ENCODE peak calls at places on chromosomes 3 and 15, in four cellular contexts. E is GM10248, F is fibroblast of pulmonary artery, H is psoas muscle. Z is an unnamed sample.

GRCh38 chr3:129893616-129894070 is at the start of gene TMCC1:
- DNase-seq in F (peak), E (peak), H (peak), Z (peak)

GRCh38 chr3:116423945-116424344 is 21.3 kb downstream of the LSAMP start:
- DNase-seq in F (no peak), E (no peak), H (no peak), Z (no peak)

GRCh38 chr3:117243657-117244056 is 534.1 kb downstream of the TUSC7 start:
- DNase-seq in E (no peak), H (no peak), F (no peak), Z (no peak)

GRCh38 chr3:49339593-49339946 is 283 bp downstream of the USP4 start:
- DNase-seq in F (no peak), E (no peak), H (peak), Z (no peak)

GRCh38 chr15:79680721-79681120 is 216.1 kb downstream of the MTHFS start:
- DNase-seq in E (peak), H (no peak), F (peak), Z (peak)

GRCh38 chr3:193665370-193665989 is 72.5 kb downstream of the OPA1 start:
- DNase-seq in H (no peak), E (no peak), F (peak), Z (no peak)

GRCh38 chr3:10753964-10754363 is 62.1 kb upstream of the SLC6A11 start:
- DNase-seq in H (peak), E (peak), F (peak), Z (no peak)

GRCh38 chr3:150447631-150448465 is 39.8 kb downstream of the TSC22D2 start:
- DNase-seq in E (no peak), F (no peak), H (no peak), Z (no peak)

GRCh38 chr3:58098531-58098930 is 90.3 kb downstream of the FLNB start:
- DNase-seq in H (no peak), F (no peak), E (no peak), Z (no peak)

GRCh38 chr15:63466378-63467192 is 37.8 kb upstream of the USP3 start:
- DNase-seq in H (no peak), F (peak), E (peak), Z (peak)

GRCh38 chr3:188881954-188882641 is 289.7 kb upstream of the TPRG1 start:
- DNase-seq in E (no peak), H (no peak), F (peak), Z (no peak)

GRCh38 chr3:25033407-25034029 is 394.5 kb upstream of the RARB start:
- DNase-seq in H (peak), E (peak), F (peak), Z (peak)

GRCh38 chr3:21531909-21532308 is 219.1 kb downstream of the ZNF385D start:
- DNase-seq in F (no peak), H (no peak), E (no peak), Z (no peak)

GRCh38 chr3:120460862-120461261 is 10.1 kb upstream of the FSTL1 start:
- DNase-seq in F (no peak), E (no peak), H (no peak), Z (no peak)

GRCh38 chr15:58731756-58732535 is 17.6 kb downstream of the ADAM10 start:
- DNase-seq in F (peak), E (no peak), H (no peak), Z (no peak)

GRCh38 chr3:72848703-72849081 is 447 bp upstream of the SHQ1 start:
- DNase-seq in E (peak), H (no peak), F (peak), Z (peak)

DNA sequence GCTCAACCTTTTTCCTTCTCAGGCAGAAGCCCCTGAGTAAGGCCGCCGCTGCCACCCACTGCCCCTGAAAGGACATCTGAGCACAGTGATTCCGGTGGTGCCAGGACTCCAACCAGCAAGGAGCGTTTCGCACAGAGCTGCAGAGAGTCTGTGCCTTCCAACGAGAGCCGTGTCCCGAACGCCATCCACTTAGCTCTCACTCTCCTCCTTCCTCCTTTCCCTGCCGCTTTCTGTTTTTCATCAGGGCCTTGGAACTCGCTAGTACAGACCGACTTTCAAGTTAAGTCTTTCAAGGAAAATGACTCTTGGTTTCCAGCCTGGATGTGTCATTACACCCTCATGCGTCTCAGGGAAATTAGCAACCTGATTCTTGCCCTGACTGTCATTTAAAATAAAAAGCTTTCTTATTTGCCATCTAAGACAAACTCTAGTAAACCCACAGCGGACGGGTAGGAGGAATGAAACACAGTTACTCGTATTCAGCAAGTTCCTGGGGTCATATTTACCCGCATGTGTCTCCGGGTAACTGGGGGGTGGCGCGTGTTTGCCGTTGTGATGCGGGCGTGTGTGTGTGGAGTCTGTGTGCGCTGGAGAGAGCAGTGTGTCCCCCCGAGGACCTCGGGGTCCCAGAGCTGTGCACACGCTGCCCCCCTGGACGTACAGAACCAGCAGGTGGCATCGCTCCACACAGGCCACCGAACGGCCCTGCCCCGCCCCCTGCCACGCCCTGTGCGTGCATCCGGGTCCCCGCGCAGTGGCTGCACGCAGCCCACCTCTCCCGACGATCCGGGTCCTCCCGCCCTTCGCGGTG is 30.4 kb upstream of the ALDH1A3 start:
- DNase-seq in H (peak), F (peak), E (peak), Z (peak)
- TF ChIP-seq CTCF in H (peak), F (no peak), E (peak), Z (peak)

DNA sequence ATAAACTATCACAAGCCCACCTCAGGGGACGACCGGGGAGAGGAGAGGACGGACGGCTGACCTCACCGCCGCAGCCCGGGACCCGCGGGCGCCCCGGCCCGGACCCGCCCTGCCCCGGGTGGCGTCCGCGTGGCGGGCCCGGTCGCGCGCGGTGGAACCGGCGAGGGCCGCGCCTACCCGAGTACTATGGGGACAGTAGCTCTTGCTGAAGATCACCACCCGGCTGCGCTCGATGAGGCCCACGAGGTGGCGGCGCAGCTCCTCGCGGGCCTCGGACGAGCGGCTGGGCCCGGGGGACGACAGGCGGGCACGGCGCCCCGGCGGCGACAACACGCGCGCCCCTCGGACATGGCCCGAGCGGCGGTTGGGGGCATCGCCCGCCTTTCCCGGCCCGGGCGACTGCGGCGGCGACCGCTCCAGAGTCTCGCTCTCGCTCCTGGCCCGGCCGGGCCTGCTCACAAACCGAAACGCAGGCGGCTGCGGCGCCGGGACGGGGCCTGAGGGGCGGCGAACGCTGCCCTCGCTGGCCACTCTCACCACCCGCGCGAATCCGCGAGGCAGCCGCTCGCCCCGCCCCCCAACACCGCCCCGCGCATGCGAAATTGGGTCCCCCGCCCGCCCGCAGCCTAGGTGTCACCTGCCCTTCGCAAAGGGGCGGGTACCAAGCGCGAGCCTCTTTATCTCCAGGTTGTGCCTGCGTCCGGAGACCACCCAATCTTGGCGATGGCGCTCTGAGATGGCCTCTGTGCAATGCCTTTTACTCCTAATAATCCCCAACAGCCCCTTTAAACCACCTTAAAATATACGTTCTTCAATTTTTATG is at the start of gene TXNRD3:
- DNase-seq in H (peak), E (peak), F (peak), Z (peak)
- TF ChIP-seq CTCF in H (peak), E (no peak), F (no peak), Z (peak)

DNA sequence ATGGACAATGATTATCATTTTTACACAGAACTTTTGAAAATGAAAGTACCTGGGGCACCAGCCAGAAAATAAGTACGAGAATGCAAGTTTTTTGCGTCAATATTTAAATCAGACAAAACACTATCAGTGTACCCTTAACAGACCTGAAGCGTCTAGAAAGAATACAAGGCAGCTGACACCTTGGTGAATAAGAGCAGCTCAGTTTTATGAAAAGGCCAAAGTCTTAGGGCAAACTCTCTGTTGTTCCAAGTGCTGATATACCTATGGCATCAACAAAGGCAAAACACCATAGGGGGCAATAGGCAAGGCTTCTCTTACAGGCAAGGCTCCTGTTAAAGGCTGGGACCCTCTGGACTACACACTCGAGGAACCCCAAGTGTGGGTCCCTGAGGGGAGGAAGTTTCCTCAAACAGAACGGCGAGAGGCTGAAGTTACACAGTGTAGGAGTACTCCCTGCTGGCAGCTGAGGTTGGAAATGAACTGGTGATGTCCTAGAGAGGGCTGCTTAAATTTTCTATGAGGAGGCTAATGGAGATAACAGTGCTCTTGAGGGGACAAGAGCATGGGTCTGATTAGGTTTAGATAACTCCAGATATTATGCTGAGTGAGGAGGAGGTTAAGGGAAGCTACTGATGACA is 291.0 kb downstream of the TIGIT start:
- DNase-seq in E (no peak), H (no peak), F (peak), Z (no peak)
- TF ChIP-seq CTCF in E (no peak), H (no peak), F (peak), Z (no peak)

GRCh38 chr15:76976572-76977270 is 18.2 kb upstream of the PSTPIP1 start:
- DNase-seq in H (no peak), E (peak), F (no peak), Z (no peak)

GRCh38 chr15:76973906-76974305 is 21.0 kb upstream of the PSTPIP1 start:
- DNase-seq in E (no peak), H (no peak), F (no peak), Z (no peak)

GRCh38 chr15:76974456-76975083 is 20.4 kb upstream of the PSTPIP1 start:
- DNase-seq in H (no peak), F (no peak), E (no peak), Z (no peak)

GRCh38 chr15:76972420-76973361 is 22.2 kb upstream of the PSTPIP1 start:
- DNase-seq in F (peak), H (peak), E (no peak), Z (no peak)

GRCh38 chr15:76973362-76973743 is 21.6 kb upstream of the PSTPIP1 start:
- DNase-seq in E (peak), H (no peak), F (peak), Z (peak)
- TF ChIP-seq CTCF in E (peak), H (peak), F (peak), Z (peak)

GRCh38 chr3:133667118-133667517 is 5.4 kb upstream of the TOPBP1 start:
- DNase-seq in H (no peak), F (no peak), E (no peak), Z (no peak)

GRCh38 chr3:133661454-133662255 is at the start of gene TOPBP1:
- DNase-seq in E (peak), F (peak), H (peak), Z (peak)

GRCh38 chr3:133659806-133660205 is 1.9 kb downstream of the TOPBP1 start:
- DNase-seq in E (no peak), F (no peak), H (no peak), Z (no peak)

GRCh38 chr3:133662256-133662773 is 574 bp upstream of the TOPBP1 start:
- DNase-seq in F (peak), H (no peak), E (peak), Z (peak)

DNA sequence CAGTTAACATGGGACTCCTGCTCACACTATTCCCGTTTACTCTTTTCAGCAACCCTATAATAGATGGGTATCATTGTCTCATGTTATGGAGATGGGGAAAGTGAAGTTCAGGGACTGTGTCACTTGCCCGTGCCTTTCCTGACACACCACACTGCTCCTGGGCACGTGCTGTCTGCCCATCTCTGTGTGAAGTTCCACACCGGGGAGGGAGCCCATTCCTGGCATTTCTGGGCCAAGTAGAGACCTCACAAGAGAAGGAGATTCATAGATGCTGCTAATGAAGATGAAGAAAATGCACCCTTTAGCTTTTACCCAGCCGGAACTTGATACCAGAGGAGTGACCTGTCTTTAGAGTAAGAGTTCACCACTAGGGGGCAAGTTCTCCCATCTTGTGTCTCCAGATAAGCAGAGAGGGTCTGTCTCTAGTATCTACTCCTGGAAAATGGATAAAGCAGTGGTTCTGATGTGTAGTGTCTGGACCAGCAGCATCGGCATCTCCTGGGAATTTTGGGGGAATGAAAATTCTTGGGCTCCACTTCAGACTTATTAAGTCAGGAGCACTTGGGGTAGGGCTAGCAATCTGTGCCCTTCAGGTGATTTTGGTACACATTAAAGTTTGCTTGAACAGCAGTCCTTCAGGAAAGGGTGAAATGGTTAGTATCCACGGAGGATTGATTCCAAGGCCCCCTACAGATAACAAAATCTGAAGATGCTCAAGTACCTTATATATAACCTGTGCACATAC is 2.0 kb upstream of the TOPBP1 start:
- DNase-seq in E (peak), H (no peak), F (peak), Z (peak)
- TF ChIP-seq CTCF in E (peak), H (peak), F (peak), Z (peak)

GRCh38 chr3:31692714-31693113 is 160.0 kb downstream of the STT3B start:
- DNase-seq in E (no peak), F (no peak), H (no peak), Z (no peak)
- TF ChIP-seq CTCF in E (peak), F (no peak), H (no peak), Z (peak)

GRCh38 chr15:98805434-98806274 is 157.3 kb downstream of the IGF1R start:
- DNase-seq in H (no peak), F (no peak), E (no peak), Z (no peak)
- TF ChIP-seq CTCF in H (no peak), F (no peak), E (no peak), Z (no peak)

GRCh38 chr15:90619939-90620338 is 90.2 kb downstream of the CRTC3 start:
- DNase-seq in H (no peak), E (no peak), F (no peak), Z (no peak)

GRCh38 chr15:90617668-90618097 is 88.0 kb downstream of the CRTC3 start:
- DNase-seq in F (no peak), H (no peak), E (no peak), Z (no peak)

GRCh38 chr15:90619468-90619867 is 89.7 kb downstream of the CRTC3 start:
- DNase-seq in F (no peak), E (no peak), H (no peak), Z (no peak)

GRCh38 chr15:90617171-90617570 is 87.4 kb downstream of the CRTC3 start:
- DNase-seq in F (no peak), H (no peak), E (no peak), Z (no peak)

GRCh38 chr15:90618330-90619136 is 88.8 kb downstream of the CRTC3 start:
- DNase-seq in H (no peak), E (no peak), F (no peak), Z (no peak)
- TF ChIP-seq CTCF in H (no peak), E (no peak), F (no peak), Z (peak)

DNA sequence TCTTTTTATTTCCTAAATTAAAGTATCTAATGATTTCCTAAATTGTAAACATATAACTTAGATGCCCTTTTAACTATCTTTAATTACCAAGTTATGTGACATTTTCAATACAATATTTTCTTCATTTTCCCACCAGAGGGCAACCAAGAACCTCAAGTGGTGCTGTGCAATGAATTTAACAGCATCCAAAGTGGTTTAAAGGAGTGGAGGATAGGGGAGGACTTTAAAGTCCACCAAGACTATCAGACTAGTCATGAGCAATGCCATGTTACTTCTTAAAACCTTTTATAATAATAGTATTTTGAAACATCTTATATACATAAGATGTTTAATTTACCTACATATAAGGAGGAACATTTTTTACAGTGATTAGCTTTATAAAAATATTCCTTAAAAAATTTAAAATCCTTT is 74.4 kb downstream of the DLG1 start:
- DNase-seq in F (peak), H (no peak), E (peak), Z (peak)
- TF ChIP-seq CTCF in F (peak), H (peak), E (peak), Z (peak)

DNA sequence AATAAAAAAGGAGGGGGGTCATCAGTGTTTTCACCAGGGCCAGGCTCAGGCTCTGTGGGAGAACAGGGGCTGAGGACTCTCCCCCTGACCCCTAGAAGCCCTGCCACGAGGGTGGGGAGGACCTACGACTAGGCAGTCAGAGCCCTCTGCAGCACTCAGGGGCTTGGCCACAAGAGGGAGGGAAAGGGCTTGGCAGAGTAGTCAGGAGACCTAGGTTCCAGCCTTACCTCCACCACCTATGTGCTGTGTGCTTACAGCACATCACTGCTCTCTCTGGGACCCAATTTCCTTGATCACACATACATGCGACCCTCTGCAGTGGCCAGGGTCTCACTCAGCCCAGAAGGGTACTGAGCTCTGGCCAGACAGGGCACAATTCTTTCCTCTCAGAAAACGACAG is 16.3 kb upstream of the SKIC8 start:
- DNase-seq in H (no peak), F (no peak), E (peak), Z (no peak)
- TF ChIP-seq CTCF in H (no peak), F (peak), E (peak), Z (peak)